ENCODE peak calls at places on chromosomes 5 and 9, in nine cellular contexts. One of them, this sample, is unnamed.

GRCh38 chr5:176799488-176799887 is 10.9 kb upstream of the UNC5A start:
- DNase-seq in stimulated activated CD4-positive, alpha-beta T cell treated with anti-CD3 and anti-CD28 coated beads, Interleukin-4, amount 100 ng/mL, for 4 hours: no peak
- DNase-seq in activated naive CD4-positive, alpha-beta T cell treated with Interleukin-2 at 50 U/mL for 16 hours: no peak
- DNase-seq in A549: no peak
- DNase-seq in activated T-cell treated with anti-CD3 and anti-CD28 coated beads, Interleukin-2, amount 50 U/mL, for 24 hours: no peak
- DNase-seq in choroid plexus epithelial cell: no peak
- DNase-seq in NCI-H2029 treated with DMSO at 0.1 percent for 48 hours: no peak
- DNase-seq in nucleus accumbens: no peak
- DNase-seq in spleen: no peak
- DNase-seq in this sample: no peak

GRCh38 chr5:113233606-113234005 is 201.2 kb downstream of the TSSK1B start:
- DNase-seq in nucleus accumbens: no peak
- DNase-seq in choroid plexus epithelial cell: no peak
- DNase-seq in A549: no peak
- DNase-seq in NCI-H2029 treated with DMSO at 0.1 percent for 48 hours: no peak
- DNase-seq in activated naive CD4-positive, alpha-beta T cell treated with Interleukin-2 at 50 U/mL for 16 hours: no peak
- DNase-seq in spleen: no peak
- DNase-seq in stimulated activated CD4-positive, alpha-beta T cell treated with anti-CD3 and anti-CD28 coated beads, Interleukin-4, amount 100 ng/mL, for 4 hours: no peak
- DNase-seq in activated T-cell treated with anti-CD3 and anti-CD28 coated beads, Interleukin-2, amount 50 U/mL, for 24 hours: no peak
- DNase-seq in this sample: no peak

GRCh38 chr9:21549890-21550289 is 67.8 kb upstream of the IFNE start:
- DNase-seq in nucleus accumbens: no peak
- DNase-seq in activated naive CD4-positive, alpha-beta T cell treated with Interleukin-2 at 50 U/mL for 16 hours: no peak
- DNase-seq in NCI-H2029 treated with DMSO at 0.1 percent for 48 hours: no peak
- DNase-seq in stimulated activated CD4-positive, alpha-beta T cell treated with anti-CD3 and anti-CD28 coated beads, Interleukin-4, amount 100 ng/mL, for 4 hours: no peak
- DNase-seq in choroid plexus epithelial cell: no peak
- DNase-seq in activated T-cell treated with anti-CD3 and anti-CD28 coated beads, Interleukin-2, amount 50 U/mL, for 24 hours: no peak
- DNase-seq in A549: no peak
- DNase-seq in spleen: no peak
- DNase-seq in this sample: no peak

GRCh38 chr5:135304352-135305221 is 94.4 kb downstream of the MACROH2A1 start:
- DNase-seq in spleen: no peak
- DNase-seq in nucleus accumbens: no peak
- DNase-seq in activated naive CD4-positive, alpha-beta T cell treated with Interleukin-2 at 50 U/mL for 16 hours: no peak
- DNase-seq in NCI-H2029 treated with DMSO at 0.1 percent for 48 hours: no peak
- DNase-seq in activated T-cell treated with anti-CD3 and anti-CD28 coated beads, Interleukin-2, amount 50 U/mL, for 24 hours: no peak
- DNase-seq in choroid plexus epithelial cell: peak
- DNase-seq in A549: no peak
- DNase-seq in stimulated activated CD4-positive, alpha-beta T cell treated with anti-CD3 and anti-CD28 coated beads, Interleukin-4, amount 100 ng/mL, for 4 hours: no peak
- DNase-seq in this sample: no peak

GRCh38 chr9:93193373-93193725 is 9.4 kb downstream of the WNK2 start:
- DNase-seq in A549: no peak
- DNase-seq in choroid plexus epithelial cell: no peak
- DNase-seq in NCI-H2029 treated with DMSO at 0.1 percent for 48 hours: peak
- DNase-seq in activated naive CD4-positive, alpha-beta T cell treated with Interleukin-2 at 50 U/mL for 16 hours: no peak
- DNase-seq in spleen: peak
- DNase-seq in activated T-cell treated with anti-CD3 and anti-CD28 coated beads, Interleukin-2, amount 50 U/mL, for 24 hours: no peak
- DNase-seq in stimulated activated CD4-positive, alpha-beta T cell treated with anti-CD3 and anti-CD28 coated beads, Interleukin-4, amount 100 ng/mL, for 4 hours: no peak
- DNase-seq in nucleus accumbens: no peak
- DNase-seq in this sample: no peak

GRCh38 chr5:103424453-103425205 is 138.0 kb downstream of the NUDT12 start:
- DNase-seq in spleen: no peak
- DNase-seq in activated T-cell treated with anti-CD3 and anti-CD28 coated beads, Interleukin-2, amount 50 U/mL, for 24 hours: no peak
- DNase-seq in NCI-H2029 treated with DMSO at 0.1 percent for 48 hours: no peak
- DNase-seq in A549: no peak
- DNase-seq in choroid plexus epithelial cell: peak
- DNase-seq in nucleus accumbens: no peak
- DNase-seq in stimulated activated CD4-positive, alpha-beta T cell treated with anti-CD3 and anti-CD28 coated beads, Interleukin-4, amount 100 ng/mL, for 4 hours: no peak
- DNase-seq in activated naive CD4-positive, alpha-beta T cell treated with Interleukin-2 at 50 U/mL for 16 hours: no peak
- DNase-seq in this sample: no peak

GRCh38 chr5:171562822-171563221 is 143.4 kb downstream of the FGF18 start:
- DNase-seq in stimulated activated CD4-positive, alpha-beta T cell treated with anti-CD3 and anti-CD28 coated beads, Interleukin-4, amount 100 ng/mL, for 4 hours: no peak
- DNase-seq in choroid plexus epithelial cell: peak
- DNase-seq in nucleus accumbens: no peak
- DNase-seq in activated T-cell treated with anti-CD3 and anti-CD28 coated beads, Interleukin-2, amount 50 U/mL, for 24 hours: no peak
- DNase-seq in A549: no peak
- DNase-seq in spleen: no peak
- DNase-seq in NCI-H2029 treated with DMSO at 0.1 percent for 48 hours: no peak
- DNase-seq in activated naive CD4-positive, alpha-beta T cell treated with Interleukin-2 at 50 U/mL for 16 hours: no peak
- DNase-seq in this sample: no peak

GRCh38 chr5:100643473-100643872 is 108.3 kb downstream of the FAM174A start:
- DNase-seq in stimulated activated CD4-positive, alpha-beta T cell treated with anti-CD3 and anti-CD28 coated beads, Interleukin-4, amount 100 ng/mL, for 4 hours: no peak
- DNase-seq in nucleus accumbens: no peak
- DNase-seq in NCI-H2029 treated with DMSO at 0.1 percent for 48 hours: no peak
- DNase-seq in choroid plexus epithelial cell: peak
- DNase-seq in activated naive CD4-positive, alpha-beta T cell treated with Interleukin-2 at 50 U/mL for 16 hours: no peak
- DNase-seq in activated T-cell treated with anti-CD3 and anti-CD28 coated beads, Interleukin-2, amount 50 U/mL, for 24 hours: no peak
- DNase-seq in spleen: no peak
- DNase-seq in A549: no peak
- DNase-seq in this sample: no peak

GRCh38 chr5:10622810-10623209 is 58.9 kb downstream of the ANKRD33B start:
- DNase-seq in choroid plexus epithelial cell: no peak
- DNase-seq in stimulated activated CD4-positive, alpha-beta T cell treated with anti-CD3 and anti-CD28 coated beads, Interleukin-4, amount 100 ng/mL, for 4 hours: no peak
- DNase-seq in NCI-H2029 treated with DMSO at 0.1 percent for 48 hours: no peak
- DNase-seq in activated T-cell treated with anti-CD3 and anti-CD28 coated beads, Interleukin-2, amount 50 U/mL, for 24 hours: no peak
- DNase-seq in A549: no peak
- DNase-seq in spleen: no peak
- DNase-seq in nucleus accumbens: no peak
- DNase-seq in activated naive CD4-positive, alpha-beta T cell treated with Interleukin-2 at 50 U/mL for 16 hours: no peak
- DNase-seq in this sample: no peak